ENCODE peak calls at places on chromosome 20, in seven cellular contexts. L is GM13976; Y is psoas muscle; V is kidney tubule cell; F is cardiac fibroblast; B is stimulated activated CD4-positive, alpha-beta T cell treated with anti-CD3 and anti-CD28 coated beads, Interleukin-12 subunit alpha, Interleukin-12 subunit beta, amount 100 ng/mL, for 48 hours; O is activated CD4-positive, alpha-beta T cell treated with anti-CD3 and anti-CD28 coated beads for 48 hours. P is an unnamed sample.
A peak's percentile ranks its signal among the peaks of the same experiment; 100 is the strongest.

GRCh38 chr20:38581013-38581412 is at the start of gene ADIG:
- DNase-seq in V (peak; percentile 57), L (no peak), O (no peak), Y (peak; percentile 65), F (peak; percentile 12), B (no peak), P (no peak)

GRCh38 chr20:43843965-43844660 is 70.5 kb upstream of the TOX2 start:
- DNase-seq in L (no peak), F (no peak), Y (no peak), O (no peak), B (no peak), V (no peak), P (no peak)

GRCh38 chr20:9141916-9142315 is 73.0 kb downstream of the PLCB4 start:
- DNase-seq in L (no peak), F (no peak), V (peak; percentile 58), Y (no peak), B (no peak), O (no peak), P (no peak)

GRCh38 chr20:20360464-20360863 is 7.4 kb upstream of the INSM1 start:
- DNase-seq in L (peak; percentile 64), O (peak; percentile 60), B (no peak), V (peak; percentile 66), Y (no peak), F (peak; percentile 76), P (peak; percentile 53)

GRCh38 chr20:48773837-48774418 is 53.9 kb downstream of the PREX1 start:
- DNase-seq in V (no peak), L (peak; percentile 56), F (peak; percentile 37), B (no peak), O (no peak), Y (no peak), P (no peak)

GRCh38 chr20:63943007-63943807 is 13.0 kb downstream of the UCKL1 start:
- DNase-seq in L (no peak), F (no peak), O (no peak), Y (peak; percentile 59), B (no peak), V (no peak), P (no peak)

GRCh38 chr20:4227085-4227821 is 211.9 kb upstream of the RNF24 start:
- DNase-seq in V (peak; percentile 58), B (no peak), Y (no peak), F (peak; percentile 77), L (no peak), O (peak; percentile 6), P (peak; percentile 94)

GRCh38 chr20:49792006-49792405 is 20.6 kb upstream of the SLC9A8 start:
- DNase-seq in B (no peak), L (no peak), Y (no peak), V (peak; percentile 46), O (no peak), F (peak; percentile 39), P (peak; percentile 32)

GRCh38 chr20:22924036-22924737 is 110.9 kb upstream of the SSTR4 start:
- DNase-seq in O (no peak), Y (no peak), V (peak; percentile 23), F (no peak), B (no peak), L (no peak), P (no peak)

P was measured in HCEC 1CT.